ENCODE peak calls at places on chromosomes 5 and 9, in ten cellular contexts. F is sigmoid colon, N is suprapubic skin, G is psoas muscle, B is heart right ventricle, T is AG04449, K is A673, J is astrocyte of the cerebellum, H is tibial artery, M is adrenal gland. E is an unnamed sample.

GRCh38 chr9:133148351-133149129 is 15.2 kb downstream of the GBGT1 start:
- DNase-seq in K (peak; percentile 39), F (peak; percentile 88), T (no peak), H (no peak), B (no peak), N (peak; percentile 87), M (peak; percentile 62), J (no peak), G (peak; percentile 66), E (peak; percentile 22)

GRCh38 chr9:131839281-131840084 is 99.6 kb upstream of the RAPGEF1 start:
- DNase-seq in B (peak; percentile 28), J (peak; percentile 59), H (no peak), K (no peak), N (no peak), G (no peak), T (no peak), F (no peak), M (no peak), E (peak; percentile 83)

GRCh38 chr5:477871-478270 is 34.9 kb downstream of the EXOC3 start:
- DNase-seq in B (no peak), N (no peak), T (no peak), M (no peak), K (no peak), J (no peak), F (no peak), H (no peak), G (no peak), E (no peak)

GRCh38 chr5:120684749-120685415 is 220.8 kb downstream of the PRR16 start:
- DNase-seq in K (peak; percentile 10), B (no peak), M (no peak), J (no peak), N (no peak), G (no peak), T (no peak), H (no peak), F (no peak), E (peak; percentile 11)

GRCh38 chr5:4196744-4197646 is 601.4 kb downstream of the IRX1 start:
- DNase-seq in T (no peak), F (peak; percentile 72), G (no peak), B (peak; percentile 9), N (no peak), K (no peak), J (no peak), M (no peak), H (no peak), E (no peak)

GRCh38 chr5:172766287-172767104 is 4.5 kb downstream of the DUSP1 start:
- DNase-seq in M (peak; percentile 90), H (peak; percentile 92), K (peak; percentile 23), F (peak; percentile 96), N (peak; percentile 96), T (peak; percentile 90), G (peak; percentile 83), J (peak; percentile 87), B (peak; percentile 87), E (peak; percentile 95)

GRCh38 chr9:97981828-97982164 is 1.3 kb upstream of the ANP32B start:
- DNase-seq in G (no peak), K (peak; percentile 19), M (no peak), F (no peak), H (no peak), T (no peak), N (no peak), J (no peak), B (no peak), E (peak; percentile 41)

GRCh38 chr5:67215592-67216471 is 19.2 kb upstream of the CD180 start:
- DNase-seq in T (no peak), H (peak; percentile 91), N (peak; percentile 86), K (no peak), M (peak; percentile 75), J (no peak), F (peak; percentile 85), G (peak; percentile 68), B (peak; percentile 89), E (peak; percentile 47)

GRCh38 chr5:173954671-173955605 is 34.0 kb upstream of the C5orf47 start:
- DNase-seq in J (no peak), G (no peak), F (peak; percentile 74), M (no peak), H (no peak), T (peak; percentile 77), N (no peak), B (peak; percentile 21), K (no peak), E (peak; percentile 56)

GRCh38 chr9:92141144-92142129 is 26.2 kb upstream of the SPTLC1 start:
- DNase-seq in F (peak; percentile 68), J (no peak), M (no peak), K (no peak), N (no peak), B (no peak), G (peak; percentile 48), H (no peak), T (no peak), E (peak; percentile 25)

DNA sequence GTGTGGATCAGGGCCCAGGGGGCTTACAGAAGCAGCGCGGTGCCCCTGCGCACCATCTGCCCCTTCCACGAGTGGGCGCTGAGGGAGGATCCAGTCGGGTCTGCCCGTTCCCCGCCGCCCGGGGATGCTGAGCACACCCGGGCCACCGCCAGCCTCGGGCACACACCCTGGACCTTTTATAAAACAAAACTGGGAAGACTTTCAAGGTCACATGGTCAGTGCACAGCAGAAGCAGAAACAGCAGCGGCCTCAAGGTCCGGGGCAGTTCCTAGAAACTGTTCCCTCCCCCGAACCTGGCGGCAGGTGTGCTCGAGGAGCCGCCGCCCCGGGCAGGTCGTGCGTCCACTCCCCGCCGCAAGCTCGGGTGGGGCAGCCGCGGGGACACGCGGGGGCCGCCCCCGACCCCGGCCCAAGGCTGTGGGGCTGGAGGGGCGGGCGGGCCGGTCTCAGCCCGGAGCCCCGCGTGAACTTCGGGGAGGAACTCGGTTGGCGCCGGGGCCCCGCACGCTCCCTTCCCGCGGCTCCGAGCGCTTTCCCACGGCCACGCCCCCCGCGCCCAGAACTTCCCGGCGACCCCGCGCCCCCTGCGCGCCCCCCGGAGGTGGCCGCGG is 619 bp upstream of the PPP1R26 start:
- DNase-seq in T (no peak), J (no peak), F (peak; percentile 73), G (no peak), B (peak; percentile 27), H (peak; percentile 47), N (no peak), M (peak; percentile 66), K (peak; percentile 27), E (peak; percentile 11)
- TF ChIP-seq CTCF in T (peak; percentile 39), J (peak; percentile 27), F (no peak), G (no peak), B (no peak), H (no peak), N (no peak), M (no peak), K (peak; percentile 40), E (no peak)

DNA sequence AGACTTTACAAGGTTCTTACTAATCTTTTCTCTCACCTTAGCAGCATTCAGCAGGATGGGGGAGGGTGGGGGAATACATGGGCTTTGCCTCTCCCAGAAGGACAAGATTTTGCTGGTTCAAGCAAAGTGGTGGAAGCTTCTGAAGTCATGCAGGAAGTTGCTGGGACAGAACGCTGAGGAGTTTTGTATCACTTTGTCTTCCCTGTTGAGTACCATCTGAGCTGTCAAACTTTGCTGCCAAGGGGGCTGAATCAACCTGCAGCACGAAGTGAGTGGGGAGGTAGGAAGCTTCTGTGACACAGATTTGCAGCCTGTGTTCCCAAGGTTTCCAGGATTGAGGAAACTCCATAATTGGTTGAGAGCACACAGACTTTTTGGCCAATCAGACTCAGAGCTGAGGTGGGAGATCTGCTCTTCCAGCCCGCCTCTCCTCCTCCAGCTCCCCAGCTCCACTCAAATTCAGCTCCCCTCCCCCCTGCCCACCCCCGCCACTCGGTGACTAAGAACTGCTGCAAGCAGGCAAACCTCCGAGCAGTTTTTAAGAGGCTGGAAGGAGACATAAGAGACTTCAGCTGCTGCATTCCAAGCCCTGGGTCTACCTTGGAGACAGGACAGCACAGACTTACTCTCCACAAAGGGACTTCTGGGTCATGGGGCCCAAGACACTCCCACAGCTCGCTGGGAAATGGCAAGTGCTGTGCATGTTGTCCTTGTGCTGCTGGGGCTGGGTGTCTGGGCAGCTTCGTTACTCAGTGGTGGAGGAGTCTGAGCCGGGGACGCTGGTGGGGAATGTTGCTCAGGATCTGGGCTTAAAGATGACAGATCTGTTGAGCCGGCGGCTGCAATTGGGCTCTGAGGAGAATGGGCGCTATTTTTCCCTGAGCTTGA is at the start of gene PCDHGC5:
- DNase-seq in N (no peak), J (no peak), B (no peak), G (no peak), H (no peak), K (no peak), T (no peak), M (peak; percentile 50), F (no peak), E (peak; percentile 89)
- H3K4me3 ChIP-seq in N (no peak within 1 kb of the TSS), J (peak within 1 kb of the TSS; percentile 3), B (no peak within 1 kb of the TSS), G (no peak within 1 kb of the TSS), H (no peak within 1 kb of the TSS), K (no peak within 1 kb of the TSS), T (peak within 1 kb of the TSS; percentile 46), M (peak within 1 kb of the TSS; percentile 19), F (no peak within 1 kb of the TSS), E (peak within 1 kb of the TSS; percentile 33)

DNA sequence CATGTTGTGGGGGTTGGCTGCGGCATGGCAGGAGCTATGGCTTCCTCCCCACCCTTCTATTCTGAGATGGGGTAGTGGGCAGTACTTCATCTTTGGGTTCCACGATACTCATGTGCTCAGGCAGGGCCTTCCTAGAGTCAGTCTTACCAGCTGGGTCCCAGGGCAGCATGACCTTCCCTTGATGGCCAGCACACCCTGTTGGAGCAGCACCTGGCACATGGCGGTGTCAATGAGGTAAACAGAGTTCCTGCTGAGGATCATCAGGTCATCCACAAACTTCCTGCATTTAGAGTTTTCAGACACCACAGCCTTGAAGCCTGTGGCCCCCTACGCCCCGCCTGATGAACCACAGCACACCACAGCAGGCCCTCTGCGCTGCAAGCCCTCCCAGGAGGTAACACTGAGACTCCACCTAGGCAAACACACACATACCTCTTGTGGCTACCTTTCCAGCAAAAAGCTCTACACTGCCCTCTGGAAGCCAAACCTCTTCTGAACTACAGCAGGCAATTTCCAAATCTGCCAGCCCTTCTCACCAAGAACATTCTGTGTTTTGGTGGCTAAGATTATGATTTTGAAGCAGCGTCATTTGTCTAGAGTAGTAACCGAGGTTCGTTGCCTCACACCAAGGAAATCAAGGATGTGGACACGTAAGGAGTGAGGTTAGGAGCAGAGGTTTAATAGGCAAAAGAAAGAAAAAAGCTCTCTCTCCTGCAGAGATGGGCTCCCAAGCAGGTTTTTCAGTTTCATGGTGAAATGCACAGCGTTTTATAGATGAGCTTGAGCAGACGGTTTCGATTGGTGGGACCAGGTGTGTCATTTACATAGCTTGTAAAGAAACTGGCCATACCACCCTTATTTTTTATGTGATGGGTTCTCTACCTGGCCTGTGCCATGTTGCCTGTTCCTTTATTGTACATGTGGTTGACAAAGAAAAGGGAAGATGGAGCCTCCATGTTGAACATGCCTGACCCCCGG is 20.3 kb upstream of the TMEM174 start:
- DNase-seq in N (no peak), M (no peak), H (no peak), B (no peak), F (no peak), K (no peak), G (no peak), T (no peak), J (no peak), E (no peak)
- TF ChIP-seq CTCF in N (no peak), M (no peak), H (no peak), B (no peak), F (no peak), K (peak; percentile 18), G (no peak), T (no peak), J (no peak), E (no peak)

DNA sequence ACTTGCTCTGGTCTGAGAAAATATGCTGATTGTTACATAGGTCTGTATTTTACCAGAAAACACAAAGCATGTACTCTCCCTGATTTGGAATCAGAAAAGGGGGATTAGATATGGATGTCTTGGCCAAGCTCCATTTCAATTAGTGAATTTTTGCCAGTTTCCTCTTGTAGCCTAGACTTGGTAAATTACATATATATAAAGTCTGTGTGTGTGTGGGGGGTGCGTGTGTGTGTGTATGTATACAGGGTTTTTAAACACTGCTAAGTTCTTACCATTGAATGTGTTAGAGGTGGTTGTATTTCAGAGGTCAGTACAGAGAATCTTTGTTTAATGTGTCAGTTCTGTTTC is 4.9 kb downstream of the VCAN start:
- DNase-seq in J (no peak), F (no peak), T (no peak), N (no peak), B (no peak), M (no peak), K (no peak), G (no peak), H (no peak), E (no peak)
- H3K4me3 ChIP-seq in J (peak overlapping the region; percentile 7), F (no peak overlapping the region), T (no peak overlapping the region), N (no peak overlapping the region), B (no peak overlapping the region), M (no peak overlapping the region), K (no peak overlapping the region), G (no peak overlapping the region), H (no peak overlapping the region), E (no peak overlapping the region)